ENCODE peak calls at places on chromosomes 4 and X, in six cellular contexts. L, A, F, R, P and I are unnamed samples.

GRCh38 chr4:74095886-74096264 is 3.1 kb downstream of the CXCL2 start:
- DNase-seq in L (no peak), A (no peak), F (no peak), R (no peak), P (peak; percentile 29), I (no peak)

GRCh38 chr4:148273501-148273986 is 168.7 kb downstream of the NR3C2 start:
- DNase-seq in L (no peak), A (no peak), F (no peak), R (no peak), P (peak; percentile 43), I (no peak)

GRCh38 chr4:25299476-25300203 is 12.9 kb upstream of the ZCCHC4 start:
- DNase-seq in L (no peak), A (peak; percentile 51), F (no peak), R (no peak), P (no peak), I (no peak)

GRCh38 chrX:136574548-136574947 is 42.5 kb downstream of the VGLL1 start:
- DNase-seq in L (no peak), A (no peak), F (no peak), R (peak; percentile 2), P (no peak), I (no peak)

GRCh38 chrX:43676960-43677582 is 21.0 kb downstream of the MAOA start:
- DNase-seq in L (no peak), A (no peak), F (no peak), R (no peak), P (no peak), I (no peak)

GRCh38 chrX:40169193-40170086 is 71.7 kb upstream of the BCOR start:
- DNase-seq in L (peak; percentile 80), A (peak; percentile 80), F (peak; percentile 92), R (peak; percentile 68), P (peak; percentile 78), I (peak; percentile 77)

GRCh38 chr4:98996056-98996941 is 778 bp downstream of the METAP1 start:
- DNase-seq in L (peak; percentile 21), A (peak; percentile 24), F (peak; percentile 44), R (peak; percentile 56), P (peak; percentile 29), I (peak; percentile 28)

GRCh38 chr4:24862073-24862751 is 50.6 kb downstream of the CCDC149 start:
- DNase-seq in L (no peak), A (no peak), F (no peak), R (no peak), P (no peak), I (peak; percentile 28)

GRCh38 chrX:106891762-106892161 is 11.4 kb downstream of the RIPPLY1 start:
- DNase-seq in L (no peak), A (no peak), F (no peak), R (no peak), P (no peak), I (no peak)

GRCh38 chr4:104901438-104901837 is 245.2 kb upstream of the TET2 start:
- DNase-seq in L (peak; percentile 23), A (no peak), F (no peak), R (no peak), P (no peak), I (no peak)
- TF ChIP-seq CTCF in L (no peak), A (no peak), F (no peak), R (no peak), P (no peak), I (no peak)

GRCh38 chrX:120450163-120450562 is 18.9 kb downstream of the LAMP2 start:
- DNase-seq in L (no peak), A (no peak), F (peak; percentile 20), R (no peak), P (peak; percentile 9), I (peak; percentile 19)
- TF ChIP-seq CTCF in L (peak; percentile 19), A (no peak), F (peak; percentile 74), R (no peak), P (no peak), I (peak; percentile 34)

DNA sequence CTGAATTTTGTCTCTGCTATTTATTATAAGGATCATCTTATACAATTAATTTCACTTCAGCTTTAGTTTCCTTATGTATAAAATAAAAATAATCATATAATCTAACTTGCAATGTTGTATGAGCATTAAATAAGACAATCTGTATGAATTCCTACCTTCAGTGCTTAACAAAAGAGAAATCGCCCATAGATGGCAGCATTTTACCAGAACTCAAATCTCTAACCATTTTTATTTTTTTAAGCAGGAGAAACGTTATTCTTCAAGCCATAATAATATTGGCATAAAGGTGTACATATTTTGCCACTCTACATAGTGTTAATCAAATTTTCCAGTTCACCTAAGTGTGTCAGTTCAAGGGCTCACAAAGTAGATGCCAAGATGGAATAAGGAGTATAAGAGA is 78.8 kb downstream of the TMEM47 start:
- DNase-seq in L (no peak), A (no peak), F (peak; percentile 0), R (peak; percentile 41), P (peak; percentile 59), I (no peak)
- TF ChIP-seq CTCF in L (no peak), A (no peak), F (peak; percentile 51), R (peak; percentile 12), P (peak; percentile 10), I (peak; percentile 22)

GRCh38 chr4:42302348-42302747 is 94.9 kb upstream of the SHISA3 start:
- DNase-seq in L (peak; percentile 87), A (no peak), F (peak; percentile 42), R (peak; percentile 2), P (peak; percentile 27), I (no peak)
- TF ChIP-seq CTCF in L (peak; percentile 51), A (no peak), F (peak; percentile 65), R (no peak), P (peak; percentile 16), I (peak; percentile 31)

DNA sequence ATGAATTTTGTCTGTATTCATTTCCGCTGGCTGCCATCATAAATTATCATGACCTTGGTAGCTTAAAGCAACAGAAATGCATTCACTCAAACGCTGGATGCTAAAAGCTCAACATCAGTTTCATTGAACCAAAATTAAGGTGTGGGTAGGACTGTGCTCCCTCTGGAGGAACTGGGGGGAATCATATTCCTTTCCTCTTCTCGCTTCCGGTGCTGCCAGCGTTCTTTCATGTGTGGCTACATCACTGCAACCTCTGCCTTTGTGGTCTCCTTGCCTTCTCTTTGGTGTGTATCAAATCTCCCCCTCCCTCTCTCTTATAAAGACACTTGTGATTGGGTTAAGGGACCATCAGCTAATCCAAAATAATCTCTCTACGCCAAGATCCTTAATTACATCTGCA is 39.5 kb downstream of the NEIL3 start:
- DNase-seq in L (no peak), A (no peak), F (no peak), R (no peak), P (no peak), I (no peak)
- TF ChIP-seq CTCF in L (no peak), A (no peak), F (no peak), R (no peak), P (no peak), I (no peak)

GRCh38 chr4:150964754-150965153 is 50.3 kb downstream of the LRBA start:
- DNase-seq in L (no peak), A (no peak), F (no peak), R (no peak), P (no peak), I (no peak)

GRCh38 chr4:150961566-150961965 is 53.5 kb downstream of the LRBA start:
- DNase-seq in L (no peak), A (no peak), F (no peak), R (no peak), P (peak; percentile 60), I (no peak)

GRCh38 chr4:150962245-150962644 is 52.8 kb downstream of the LRBA start:
- DNase-seq in L (no peak), A (no peak), F (no peak), R (no peak), P (peak; percentile 48), I (no peak)

GRCh38 chr4:150960818-150961217 is 54.3 kb downstream of the LRBA start:
- DNase-seq in L (peak; percentile 74), A (no peak), F (peak; percentile 21), R (peak; percentile 38), P (peak; percentile 46), I (peak; percentile 39)

GRCh38 chr4:150960079-150960478 is 55.0 kb downstream of the LRBA start:
- DNase-seq in L (peak; percentile 40), A (no peak), F (no peak), R (peak; percentile 54), P (peak; percentile 40), I (no peak)
- TF ChIP-seq CTCF in L (peak; percentile 74), A (peak; percentile 26), F (peak; percentile 63), R (peak; percentile 55), P (peak; percentile 49), I (peak; percentile 25)